ENCODE peak calls at places on chromosomes 6 and 20, in seven cellular contexts. N is SK-N-SH, Y is lung, A is AG09309, F is lower lobe of right lung, W is fibroblast of lung, H is endothelial cell of umbilical vein. K is an unnamed sample.

GRCh38 chr6:56223995-56224394 is 23.4 kb downstream of the COL21A1 start:
- DNase-seq in A (peak; percentile 90), W (peak; percentile 36), F (no peak), Y (no peak), N (no peak), H (no peak), K (peak; percentile 98)

GRCh38 chr6:96468681-96469224 is 52.9 kb upstream of the UFL1 start:
- DNase-seq in F (no peak), Y (no peak), A (no peak), H (no peak), W (no peak), N (no peak), K (no peak)

GRCh38 chr6:132132911-132133639 is 181.9 kb upstream of the CCN2 start:
- DNase-seq in H (peak; percentile 83), W (no peak), F (no peak), Y (no peak), A (no peak), N (no peak), K (peak; percentile 41)

GRCh38 chr6:1313755-1314503 is 2.0 kb downstream of the FOXQ1 start:
- DNase-seq in H (no peak), Y (no peak), F (peak; percentile 73), W (no peak), A (no peak), N (peak; percentile 70), K (no peak)

GRCh38 chr6:73180076-73180717 is 45.1 kb downstream of the KHDC1L start:
- DNase-seq in Y (no peak), F (no peak), W (no peak), H (no peak), N (no peak), A (peak; percentile 3), K (no peak)

GRCh38 chr6:47134476-47135189 is 92.5 kb upstream of the ADGRF1 start:
- DNase-seq in N (no peak), A (peak; percentile 89), F (no peak), W (peak; percentile 94), H (peak; percentile 92), Y (no peak), K (peak; percentile 94)

GRCh38 chr6:7215140-7215539 is 97.9 kb downstream of the SSR1 start:
- DNase-seq in W (peak; percentile 75), N (no peak), Y (no peak), F (no peak), A (no peak), H (no peak), K (no peak)

GRCh38 chr6:15774011-15774410 is 111.2 kb upstream of the DTNBP1 start:
- DNase-seq in H (no peak), N (no peak), Y (no peak), W (no peak), F (no peak), A (no peak), K (no peak)

GRCh38 chr6:162770136-162770535 is 42.4 kb downstream of the PACRG start:
- DNase-seq in F (no peak), N (no peak), W (no peak), Y (no peak), A (no peak), H (no peak), K (no peak)

GRCh38 chr6:150756170-150756569 is 109.3 kb upstream of the MTHFD1L start:
- DNase-seq in H (peak; percentile 37), Y (no peak), W (no peak), N (no peak), F (no peak), A (no peak), K (no peak)

DNA sequence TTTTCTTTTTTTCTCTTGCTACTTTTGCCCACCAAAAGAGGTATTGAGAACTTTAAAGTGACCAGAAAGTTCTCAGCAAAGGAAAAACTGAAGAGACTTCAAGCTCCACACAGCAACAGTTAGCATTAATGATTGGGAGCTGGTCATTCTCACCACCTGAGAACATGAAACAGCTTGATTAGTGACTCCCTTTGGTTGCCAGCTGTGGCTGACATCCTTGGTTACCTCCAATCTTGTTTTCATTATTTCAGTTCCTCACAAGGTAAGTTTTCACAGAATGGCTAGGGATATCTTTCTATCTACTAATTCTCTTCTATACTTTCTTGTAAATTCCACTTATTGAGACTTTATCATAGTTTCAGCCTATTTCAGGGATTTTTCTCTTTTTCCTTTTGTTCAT is 427.9 kb downstream of the QKI start:
- DNase-seq in Y (no peak), A (no peak), W (no peak), F (no peak), N (no peak), H (no peak), K (no peak)
- H3K4me3 ChIP-seq in Y (no peak overlapping the region), A (no peak overlapping the region), W (no peak overlapping the region), F (no peak overlapping the region), N (no peak overlapping the region), H (no peak overlapping the region), K (no peak overlapping the region)

DNA sequence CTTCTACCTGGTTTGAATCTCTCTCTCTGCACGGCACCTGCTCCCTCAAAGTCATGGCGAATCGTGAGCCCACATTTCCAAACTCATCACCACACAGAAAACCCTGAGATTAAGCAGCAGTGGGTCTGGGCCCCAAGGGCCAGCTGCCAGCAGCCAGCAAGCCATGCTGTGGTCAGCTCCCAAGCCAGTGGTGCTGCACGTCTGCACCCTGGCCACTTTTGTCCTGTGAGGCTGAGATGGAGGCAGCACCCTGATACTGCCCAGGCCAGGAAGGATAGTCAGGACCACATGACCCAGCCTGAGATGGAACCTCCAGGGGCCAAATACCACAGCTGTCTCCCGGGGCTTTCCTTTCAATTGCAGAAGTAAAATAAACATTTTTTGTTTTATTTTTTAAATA is 93.9 kb downstream of the PRND start:
- DNase-seq in Y (no peak), F (no peak), N (no peak), A (no peak), H (no peak), W (no peak), K (no peak)
- H3K4me3 ChIP-seq in Y (no peak overlapping the region), F (no peak overlapping the region), N (no peak overlapping the region), A (no peak overlapping the region), H (no peak overlapping the region), W (no peak overlapping the region), K (no peak overlapping the region)

GRCh38 chr6:86937219-86938079 is at the start of gene HTR1E:
- DNase-seq in Y (peak; percentile 29), H (peak; percentile 36), F (no peak), W (peak; percentile 10), A (no peak), N (peak; percentile 86), K (no peak)

GRCh38 chr6:86934365-86934764 is 3.0 kb upstream of the HTR1E start:
- DNase-seq in H (no peak), Y (no peak), W (no peak), F (no peak), A (no peak), N (no peak), K (no peak)

GRCh38 chr6:86936834-86937218 is 502 bp upstream of the HTR1E start:
- DNase-seq in N (no peak), A (no peak), Y (no peak), W (no peak), H (no peak), F (no peak), K (no peak)

GRCh38 chr6:86942761-86943526 is 5.6 kb downstream of the HTR1E start:
- DNase-seq in Y (no peak), N (no peak), F (no peak), W (no peak), H (no peak), A (no peak), K (no peak)

DNA sequence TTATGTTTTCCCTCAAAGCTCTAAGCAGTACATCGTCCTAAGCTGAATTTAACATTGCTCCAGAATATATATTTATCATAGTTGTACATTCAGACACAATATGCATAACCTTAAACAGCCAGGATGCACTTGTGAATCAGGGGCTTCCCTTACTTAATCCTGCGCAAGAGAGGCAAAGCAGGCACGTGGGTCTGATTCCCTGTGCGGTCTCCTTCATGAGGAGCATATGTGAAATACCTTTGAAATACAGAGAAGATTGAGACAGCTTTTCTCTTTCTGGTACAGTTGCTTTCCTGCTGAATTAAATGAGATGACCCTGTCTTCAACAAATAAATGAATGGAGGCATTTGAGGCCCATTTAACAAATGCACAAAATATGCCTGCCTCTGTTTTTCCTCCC is 1.5 kb downstream of the HTR1E start:
- DNase-seq in W (no peak), N (no peak), H (no peak), A (no peak), F (no peak), Y (no peak), K (no peak)
- H3K4me3 ChIP-seq in W (no peak overlapping the region), N (no peak overlapping the region), H (no peak overlapping the region), A (no peak overlapping the region), F (no peak overlapping the region), Y (no peak overlapping the region), K (no peak overlapping the region)

GRCh38 chr6:42009844-42010184 is 40.5 kb upstream of the TAF8 start:
- DNase-seq in Y (no peak), H (no peak), W (no peak), F (no peak), A (no peak), N (no peak), K (no peak)
- H3K4me3 ChIP-seq in Y (no peak overlapping the region), H (no peak overlapping the region), W (no peak overlapping the region), F (no peak overlapping the region), A (no peak overlapping the region), N (no peak overlapping the region), K (no peak overlapping the region)

K was measured in skeletal muscle cell.